ENCODE peak calls at places on chromosomes 3 and 15, in eight cellular contexts. I is cardiac fibroblast; B is stimulated activated CD4-positive, alpha-beta T cell treated with anti-CD3 and anti-CD28 coated beads, Interleukin-1b, Interleukin-23, amount 100 ng/mL, for 24 hours; P is NCI-H2081 treated with DMSO at 0.1 percent for 48 hours; K is kidney tubule cell; X is AG08395; L is EL; Y is NCI-H510A treated with DMSO at 0.1 percent for 48 hours. E is an unnamed sample.

GRCh38 chr3:181868576-181868975 is 156.9 kb downstream of the SOX2 start:
- DNase-seq in I (no peak), B (no peak), P (no peak), K (no peak), X (no peak), L (no peak), Y (peak), E (no peak)

GRCh38 chr3:9110316-9110715 is 139.1 kb downstream of the SRGAP3 start:
- DNase-seq in I (no peak), B (no peak), P (no peak), K (no peak), X (no peak), L (no peak), Y (no peak), E (no peak)

GRCh38 chr3:48305396-48305795 is 28.1 kb downstream of the SPINK8 start:
- DNase-seq in I (no peak), B (no peak), P (no peak), K (peak), X (no peak), L (no peak), Y (no peak), E (no peak)

GRCh38 chr3:104947946-104948345 is 418.8 kb upstream of the ALCAM start:
- DNase-seq in I (peak), B (no peak), P (no peak), K (no peak), X (no peak), L (peak), Y (no peak), E (peak)

GRCh38 chr3:115623414-115623868 is at the start of gene GAP43:
- DNase-seq in I (peak), B (no peak), P (no peak), K (peak), X (peak), L (peak), Y (peak), E (peak)

GRCh38 chr3:144229237-144229830 is 257.7 kb downstream of the DIPK2A start:
- DNase-seq in I (peak), B (no peak), P (no peak), K (no peak), X (no peak), L (peak), Y (no peak), E (no peak)

GRCh38 chr3:8937064-8938020 is 25.9 kb downstream of the RAD18 start:
- DNase-seq in I (peak), B (no peak), P (no peak), K (peak), X (peak), L (peak), Y (no peak), E (peak)

GRCh38 chr3:52834871-52835501 is at the start of gene MUSTN1:
- DNase-seq in I (peak), B (no peak), P (no peak), K (no peak), X (no peak), L (no peak), Y (no peak), E (no peak)

GRCh38 chr3:18732474-18732873 is 307.3 kb upstream of the SATB1 start:
- DNase-seq in I (peak), B (no peak), P (no peak), K (no peak), X (no peak), L (no peak), Y (no peak), E (no peak)

GRCh38 chr3:141498592-141499223 is 11.9 kb downstream of the RASA2 start:
- DNase-seq in I (no peak), B (peak), P (no peak), K (no peak), X (no peak), L (no peak), Y (no peak), E (no peak)

GRCh38 chr15:52042051-52042851 is 23.2 kb downstream of the MAPK6 start:
- DNase-seq in I (no peak), B (no peak), P (no peak), K (no peak), X (no peak), L (no peak), Y (peak), E (no peak)

GRCh38 chr15:62896380-62896866 is 146.1 kb upstream of the TPM1 start:
- DNase-seq in I (no peak), B (no peak), P (no peak), K (peak), X (no peak), L (peak), Y (no peak), E (no peak)

GRCh38 chr3:111714305-111714704 is 119.2 kb upstream of the ZBED2 start:
- DNase-seq in I (no peak), B (no peak), P (no peak), K (peak), X (peak), L (peak), Y (no peak), E (no peak)

GRCh38 chr15:63322541-63322940 is 45.1 kb downstream of the APH1B start:
- DNase-seq in I (peak), B (no peak), P (no peak), K (peak), X (peak), L (peak), Y (peak), E (peak)

GRCh38 chr3:107110596-107111305 is 266.5 kb upstream of the CCDC54 start:
- DNase-seq in I (no peak), B (no peak), P (no peak), K (no peak), X (no peak), L (no peak), Y (no peak), E (no peak)

GRCh38 chr3:13280122-13280790 is 139.9 kb downstream of the NUP210 start:
- DNase-seq in I (no peak), B (no peak), P (no peak), K (no peak), X (no peak), L (no peak), Y (no peak), E (no peak)

GRCh38 chr3:48215876-48216275 is 7.4 kb upstream of the CAMP start:
- DNase-seq in I (peak), B (no peak), P (no peak), K (no peak), X (no peak), L (no peak), Y (no peak), E (no peak)

GRCh38 chr3:111903067-111903511 is 44.0 kb downstream of the PHLDB2 start:
- DNase-seq in I (peak), B (no peak), P (no peak), K (peak), X (peak), L (peak), Y (no peak), E (peak)

GRCh38 chr3:10753964-10754363 is 62.1 kb upstream of the SLC6A11 start:
- DNase-seq in I (peak), B (peak), P (no peak), K (peak), X (peak), L (peak), Y (no peak), E (peak)

GRCh38 chr3:195013411-195013810 is 257.5 kb downstream of the XXYLT1 start:
- DNase-seq in I (no peak), B (no peak), P (no peak), K (no peak), X (no peak), L (no peak), Y (no peak), E (no peak)

GRCh38 chr15:66673410-66674322 is 28.4 kb upstream of the SMAD6 start:
- DNase-seq in I (peak), B (no peak), P (no peak), K (no peak), X (no peak), L (peak), Y (no peak), E (no peak)

GRCh38 chr3:133941390-133941789 is 45.7 kb upstream of the RAB6B start:
- DNase-seq in I (peak), B (no peak), P (no peak), K (no peak), X (peak), L (no peak), Y (no peak), E (peak)

GRCh38 chr15:58387130-58387529 is 44.7 kb upstream of the LIPC start:
- DNase-seq in I (peak), B (no peak), P (no peak), K (peak), X (peak), L (peak), Y (no peak), E (peak)

GRCh38 chr3:119258915-119259314 is 18.2 kb upstream of the B4GALT4 start:
- DNase-seq in I (no peak), B (no peak), P (no peak), K (no peak), X (no peak), L (no peak), Y (no peak), E (no peak)

GRCh38 chr3:28210968-28211713 is 30.3 kb upstream of the CMC1 start:
- DNase-seq in I (no peak), B (no peak), P (no peak), K (no peak), X (no peak), L (no peak), Y (no peak), E (no peak)

GRCh38 chr15:51731549-51732267 is 5.7 kb downstream of the LYSMD2 start:
- DNase-seq in I (peak), B (no peak), P (no peak), K (peak), X (peak), L (peak), Y (no peak), E (no peak)

GRCh38 chr3:192916455-192917257 is 1.0 kb downstream of the MB21D2 start:
- DNase-seq in I (peak), B (no peak), P (no peak), K (peak), X (peak), L (peak), Y (peak), E (no peak)

GRCh38 chr15:36756707-36757106 is 177.3 kb downstream of the CDIN1 start:
- DNase-seq in I (no peak), B (no peak), P (peak), K (no peak), X (no peak), L (no peak), Y (no peak), E (no peak)

GRCh38 chr3:58899159-58899952 is 150.5 kb downstream of the CFAP20DC start:
- DNase-seq in I (peak), B (no peak), P (no peak), K (no peak), X (peak), L (no peak), Y (no peak), E (no peak)

GRCh38 chr15:45391746-45392711 is 13.7 kb upstream of the GATM start:
- DNase-seq in I (no peak), B (no peak), P (no peak), K (no peak), X (no peak), L (no peak), Y (no peak), E (no peak)

GRCh38 chr3:46105313-46105919 is 78.1 kb upstream of the XCR1 start:
- DNase-seq in I (no peak), B (no peak), P (no peak), K (no peak), X (no peak), L (no peak), Y (no peak), E (no peak)

GRCh38 chr3:128487813-128488635 is 5.0 kb downstream of the GATA2 start:
- DNase-seq in I (peak), B (no peak), P (peak), K (peak), X (peak), L (peak), Y (peak), E (peak)

GRCh38 chr3:195441971-195442572 is 748 bp downstream of the ACAP2 start:
- DNase-seq in I (peak), B (peak), P (no peak), K (peak), X (peak), L (peak), Y (no peak), E (no peak)

GRCh38 chr3:12356175-12356574 is 67.3 kb downstream of the PPARG start:
- DNase-seq in I (no peak), B (no peak), P (no peak), K (no peak), X (no peak), L (no peak), Y (peak), E (no peak)

GRCh38 chr15:48996276-48996675 is 32.6 kb upstream of the SHC4 start:
- DNase-seq in I (no peak), B (no peak), P (no peak), K (no peak), X (peak), L (peak), Y (no peak), E (no peak)

GRCh38 chr3:156492801-156493261 is 62.1 kb downstream of the SSR3 start:
- DNase-seq in I (peak), B (no peak), P (no peak), K (no peak), X (peak), L (no peak), Y (no peak), E (no peak)

GRCh38 chr15:42800731-42801474 is 64.0 kb upstream of the CDAN1 start:
- DNase-seq in I (no peak), B (no peak), P (no peak), K (no peak), X (no peak), L (no peak), Y (no peak), E (no peak)

GRCh38 chr3:29337565-29337964 is 56.7 kb downstream of the RBMS3 start:
- DNase-seq in I (no peak), B (no peak), P (no peak), K (no peak), X (no peak), L (no peak), Y (no peak), E (no peak)

GRCh38 chr15:40397688-40398412 is 7.7 kb upstream of the IVD start:
- DNase-seq in I (no peak), B (no peak), P (no peak), K (no peak), X (no peak), L (no peak), Y (no peak), E (no peak)

E was measured in stromal cell of bone marrow.